ENCODE peak calls at places on chromosomes 11 and 22, in four cellular contexts. One of them, this sample, is unnamed.

GRCh38 chr11:104623518-104623917 is 274.7 kb downstream of the CASP12 start:
- DNase-seq in K562: no peak
- DNase-seq in H1: no peak
- DNase-seq in GM12878: no peak
- DNase-seq in this sample: peak; percentile 70

GRCh38 chr11:14189874-14190273 is 169.1 kb downstream of the RRAS2 start:
- DNase-seq in GM12878: no peak
- DNase-seq in K562: no peak
- DNase-seq in H1: no peak
- DNase-seq in this sample: no peak

GRCh38 chr22:22463855-22464540 is 44.5 kb downstream of the ZNF280B start:
- DNase-seq in GM12878: no peak
- DNase-seq in H1: peak; percentile 79
- DNase-seq in K562: peak; percentile 99
- DNase-seq in this sample: peak; percentile 57

GRCh38 chr11:69356703-69357457 is 62.9 kb downstream of the MYEOV start:
- DNase-seq in H1: peak; percentile 36
- DNase-seq in GM12878: no peak
- DNase-seq in K562: no peak
- DNase-seq in this sample: no peak

GRCh38 chr11:11250470-11250869 is 102.6 kb downstream of the CSNK2A3 start:
- DNase-seq in H1: no peak
- DNase-seq in K562: no peak
- DNase-seq in GM12878: no peak
- DNase-seq in this sample: peak; percentile 11

GRCh38 chr11:130775306-130776043 is 140.8 kb downstream of the SNX19 start:
- DNase-seq in K562: no peak
- DNase-seq in H1: no peak
- DNase-seq in GM12878: no peak
- DNase-seq in this sample: peak; percentile 70

GRCh38 chr11:93145381-93145780 is 52.4 kb downstream of the SLC36A4 start:
- DNase-seq in H1: no peak
- DNase-seq in K562: no peak
- DNase-seq in GM12878: no peak
- DNase-seq in this sample: no peak

GRCh38 chr11:70928854-70929598 is 323.4 kb downstream of the SHANK2 start:
- DNase-seq in GM12878: no peak
- DNase-seq in K562: no peak
- DNase-seq in H1: no peak
- DNase-seq in this sample: no peak

GRCh38 chr11:126181939-126182730 is 29.3 kb downstream of the RPUSD4 start:
- DNase-seq in H1: no peak
- DNase-seq in K562: no peak
- DNase-seq in GM12878: no peak
- DNase-seq in this sample: no peak

GRCh38 chr11:72724851-72725730 is 27.1 kb downstream of the ARAP1 start:
- DNase-seq in GM12878: no peak
- DNase-seq in K562: peak; percentile 75
- DNase-seq in H1: peak; percentile 89
- DNase-seq in this sample: peak; percentile 84

GRCh38 chr22:50542416-50542927 is 3.2 kb upstream of the KLHDC7B start:
- DNase-seq in H1: no peak
- DNase-seq in GM12878: peak; percentile 93
- DNase-seq in K562: no peak
- DNase-seq in this sample: no peak

GRCh38 chr11:105244157-105244820 is 104.7 kb upstream of the CARD18 start:
- DNase-seq in K562: no peak
- DNase-seq in GM12878: no peak
- DNase-seq in H1: no peak
- DNase-seq in this sample: peak; percentile 98

GRCh38 chr11:122038543-122038942 is 77.5 kb downstream of the BLID start:
- DNase-seq in GM12878: no peak
- DNase-seq in H1: no peak
- DNase-seq in K562: no peak
- DNase-seq in this sample: peak; percentile 93

GRCh38 chr11:131838016-131838415 is 467.6 kb downstream of the NTM start:
- DNase-seq in K562: peak; percentile 45
- DNase-seq in H1: no peak
- DNase-seq in GM12878: no peak
- DNase-seq in this sample: no peak

GRCh38 chr11:121237686-121238658 is 54.6 kb upstream of the SC5D start:
- DNase-seq in H1: no peak
- DNase-seq in GM12878: peak; percentile 59
- DNase-seq in K562: no peak
- DNase-seq in this sample: peak; percentile 62

GRCh38 chr11:79492008-79492407 is 51.2 kb upstream of the TENM4 start:
- DNase-seq in H1: no peak
- DNase-seq in GM12878: no peak
- DNase-seq in K562: no peak
- DNase-seq in this sample: no peak

GRCh38 chr11:13016415-13016814 is 7.3 kb downstream of the RASSF10 start:
- DNase-seq in H1: no peak
- DNase-seq in K562: no peak
- DNase-seq in GM12878: no peak
- DNase-seq in this sample: no peak

GRCh38 chr11:73399159-73400090 is 23.2 kb downstream of the RELT start:
- DNase-seq in GM12878: no peak
- DNase-seq in H1: peak; percentile 41
- DNase-seq in K562: no peak
- DNase-seq in this sample: peak; percentile 44

GRCh38 chr11:72741429-72741833 is 10.8 kb downstream of the ARAP1 start:
- DNase-seq in K562: peak; percentile 68
- DNase-seq in GM12878: no peak
- DNase-seq in H1: peak; percentile 54
- DNase-seq in this sample: no peak

GRCh38 chr11:111696556-111696955 is 69.6 kb downstream of the PPP2R1B start:
- DNase-seq in H1: no peak
- DNase-seq in GM12878: no peak
- DNase-seq in K562: no peak
- DNase-seq in this sample: peak; percentile 80

GRCh38 chr11:83241291-83241946 is 44.7 kb downstream of the CCDC90B start:
- DNase-seq in GM12878: no peak
- DNase-seq in K562: peak; percentile 47
- DNase-seq in H1: peak; percentile 50
- DNase-seq in this sample: peak; percentile 77

GRCh38 chr11:75035911-75036536 is 47.3 kb downstream of the NEU3 start:
- DNase-seq in K562: no peak
- DNase-seq in H1: peak; percentile 35
- DNase-seq in GM12878: no peak
- DNase-seq in this sample: no peak

GRCh38 chr22:48957311-48957986 is 870.2 kb downstream of the BRD1 start:
- DNase-seq in K562: no peak
- DNase-seq in H1: no peak
- DNase-seq in GM12878: no peak
- DNase-seq in this sample: no peak

GRCh38 chr22:49006207-49007012 is 821.3 kb downstream of the BRD1 start:
- DNase-seq in GM12878: no peak
- DNase-seq in H1: peak; percentile 23
- DNase-seq in K562: no peak
- DNase-seq in this sample: no peak

GRCh38 chr11:30489513-30489912 is 96.6 kb downstream of the MPPED2 start:
- DNase-seq in H1: no peak
- DNase-seq in K562: no peak
- DNase-seq in GM12878: no peak
- DNase-seq in this sample: no peak

GRCh38 chr22:25050566-25050965 is 98.0 kb downstream of the KIAA1671 start:
- DNase-seq in GM12878: no peak
- DNase-seq in K562: no peak
- DNase-seq in H1: no peak
- DNase-seq in this sample: no peak

GRCh38 chr22:25054943-25055511 is 102.5 kb downstream of the KIAA1671 start:
- DNase-seq in K562: no peak
- DNase-seq in GM12878: no peak
- DNase-seq in H1: no peak
- DNase-seq in this sample: no peak

GRCh38 chr22:25051073-25051472 is 98.6 kb downstream of the KIAA1671 start:
- DNase-seq in K562: peak; percentile 35
- DNase-seq in H1: peak; percentile 59
- DNase-seq in GM12878: no peak
- DNase-seq in this sample: no peak

GRCh38 chr22:25051983-25052710 is 99.6 kb downstream of the KIAA1671 start:
- DNase-seq in GM12878: no peak
- DNase-seq in K562: no peak
- DNase-seq in H1: no peak
- DNase-seq in this sample: no peak

GRCh38 chr22:25053153-25053805 is 100.8 kb downstream of the KIAA1671 start:
- DNase-seq in GM12878: no peak
- DNase-seq in K562: no peak
- DNase-seq in H1: no peak
- DNase-seq in this sample: no peak
- TF ChIP-seq CHD1 in GM12878: no peak
- TF ChIP-seq CHD1 in K562: no peak
- TF ChIP-seq CHD1 in H1: no peak
- TF ChIP-seq CHD1 in this sample: no peak

GRCh38 chr22:43396321-43396933 is 15.4 kb upstream of the MPPED1 start:
- DNase-seq in K562: no peak
- DNase-seq in H1: no peak
- DNase-seq in GM12878: no peak
- DNase-seq in this sample: no peak

GRCh38 chr22:43397766-43398165 is 14.0 kb upstream of the MPPED1 start:
- DNase-seq in H1: no peak
- DNase-seq in K562: no peak
- DNase-seq in GM12878: no peak
- DNase-seq in this sample: no peak

GRCh38 chr22:43398246-43398645 is 13.6 kb upstream of the MPPED1 start:
- DNase-seq in GM12878: no peak
- DNase-seq in K562: no peak
- DNase-seq in H1: no peak
- DNase-seq in this sample: no peak

GRCh38 chr22:43395296-43395695 is 16.5 kb upstream of the MPPED1 start:
- DNase-seq in K562: no peak
- DNase-seq in H1: no peak
- DNase-seq in GM12878: no peak
- DNase-seq in this sample: no peak

GRCh38 chr22:43396934-43397457 is 14.8 kb upstream of the MPPED1 start:
- DNase-seq in H1: no peak
- DNase-seq in GM12878: no peak
- DNase-seq in K562: no peak
- DNase-seq in this sample: no peak
- TF ChIP-seq CHD1 in H1: no peak
- TF ChIP-seq CHD1 in GM12878: no peak
- TF ChIP-seq CHD1 in K562: no peak
- TF ChIP-seq CHD1 in this sample: no peak

GRCh38 chr22:32789797-32790620 is 11.5 kb upstream of the TIMP3 start:
- DNase-seq in GM12878: no peak
- DNase-seq in H1: no peak
- DNase-seq in K562: no peak
- DNase-seq in this sample: no peak

GRCh38 chr22:32791056-32791455 is 10.4 kb upstream of the TIMP3 start:
- DNase-seq in GM12878: no peak
- DNase-seq in K562: no peak
- DNase-seq in H1: no peak
- DNase-seq in this sample: no peak

GRCh38 chr22:32793604-32794003 is 7.9 kb upstream of the TIMP3 start:
- DNase-seq in K562: no peak
- DNase-seq in H1: no peak
- DNase-seq in GM12878: no peak
- DNase-seq in this sample: no peak

GRCh38 chr22:32785636-32786418 is 15.7 kb upstream of the TIMP3 start:
- DNase-seq in K562: no peak
- DNase-seq in H1: no peak
- DNase-seq in GM12878: no peak
- DNase-seq in this sample: no peak

GRCh38 chr22:32788884-32789624 is 12.5 kb upstream of the TIMP3 start:
- DNase-seq in H1: no peak
- DNase-seq in GM12878: no peak
- DNase-seq in K562: no peak
- DNase-seq in this sample: peak; percentile 72
- TF ChIP-seq CHD1 in H1: no peak
- TF ChIP-seq CHD1 in GM12878: no peak
- TF ChIP-seq CHD1 in K562: no peak
- TF ChIP-seq CHD1 in this sample: no peak

GRCh38 chr22:35649026-35649553 is 844 bp downstream of the APOL6 start:
- DNase-seq in GM12878: no peak
- DNase-seq in K562: no peak
- DNase-seq in H1: no peak
- DNase-seq in this sample: no peak
- TF ChIP-seq CHD1 in GM12878: no peak
- TF ChIP-seq CHD1 in K562: no peak
- TF ChIP-seq CHD1 in H1: no peak
- TF ChIP-seq CHD1 in this sample: no peak

GRCh38 chr11:65932558-65932919 is 12.7 kb upstream of the TSGA10IP start:
- DNase-seq in H1: peak; percentile 60
- DNase-seq in K562: peak; percentile 61
- DNase-seq in GM12878: no peak
- DNase-seq in this sample: no peak
- TF ChIP-seq CHD1 in H1: no peak
- TF ChIP-seq CHD1 in K562: no peak
- TF ChIP-seq CHD1 in GM12878: no peak
- TF ChIP-seq CHD1 in this sample: no peak

This sample was measured in IMR-90.